ENCODE peak calls at places on chromosomes 4 and X, in six cellular contexts. D is GM12878, C is K562, I is HCT116, F is H1, Q is HepG2. V is an unnamed sample.

GRCh38 chr4:83316459-83317170 is 18.0 kb downstream of the HPSE start:
- DNase-seq in D (no peak), C (no peak), I (no peak), F (no peak), Q (no peak), V (no peak)

GRCh38 chr4:183557611-183558010 is 52.8 kb downstream of the ING2 start:
- DNase-seq in D (no peak), C (no peak), I (no peak), F (no peak), Q (no peak), V (no peak)

GRCh38 chr4:7679431-7679830 is 244.7 kb upstream of the PSAPL1 start:
- DNase-seq in D (no peak), C (no peak), I (no peak), F (no peak), Q (no peak), V (no peak)

GRCh38 chrX:109863811-109864210 is 130.8 kb upstream of the ACSL4 start:
- DNase-seq in D (no peak), C (no peak), I (no peak), F (no peak), Q (no peak), V (no peak)

GRCh38 chrX:24357101-24357500 is 3.3 kb upstream of the SUPT20HL1 start:
- DNase-seq in D (no peak), C (no peak), I (no peak), F (no peak), Q (no peak), V (no peak)

GRCh38 chrX:21225643-21226042 is 148.6 kb upstream of the CNKSR2 start:
- DNase-seq in D (no peak), C (no peak), I (no peak), F (no peak), Q (no peak), V (no peak)

GRCh38 chrX:110432831-110433230 is 74.2 kb downstream of the RTL9 start:
- DNase-seq in D (no peak), C (no peak), I (no peak), F (no peak), Q (no peak), V (no peak)

GRCh38 chrX:30781711-30782444 is 107.2 kb downstream of the TAB3 start:
- DNase-seq in D (no peak), C (no peak), I (no peak), F (no peak), Q (no peak), V (no peak)

GRCh38 chrX:10190367-10190766 is 33.6 kb downstream of the CLCN4 start:
- DNase-seq in D (no peak), C (peak), I (peak), F (no peak), Q (peak), V (no peak)

GRCh38 chrX:34778961-34779360 is 121.9 kb upstream of the TMEM47 start:
- DNase-seq in D (no peak), C (no peak), I (no peak), F (no peak), Q (no peak), V (no peak)

GRCh38 chr4:138348055-138348454 is 105.9 kb upstream of the SLC7A11 start:
- DNase-seq in D (peak), C (no peak), I (peak), F (no peak), Q (peak), V (no peak)

GRCh38 chr4:115986573-115986972 is 873.2 kb upstream of the NDST4 start:
- DNase-seq in D (no peak), C (no peak), I (no peak), F (no peak), Q (no peak), V (no peak)

GRCh38 chr4:99394913-99395312 is 40.2 kb downstream of the ADH7 start:
- DNase-seq in D (no peak), C (no peak), I (no peak), F (no peak), Q (no peak), V (no peak)

GRCh38 chr4:113293673-113294072 is 244.2 kb downstream of the ANK2 start:
- DNase-seq in D (no peak), C (no peak), I (no peak), F (no peak), Q (no peak), V (no peak)

GRCh38 chrX:138754861-138755260 is 43.3 kb upstream of the FGF13 start:
- DNase-seq in D (no peak), C (no peak), I (no peak), F (no peak), Q (no peak), V (no peak)

GRCh38 chrX:148960060-148960459 is 459.6 kb downstream of the AFF2 start:
- DNase-seq in D (no peak), C (no peak), I (no peak), F (no peak), Q (no peak), V (no peak)

GRCh38 chr4:100257567-100257966 is 67.3 kb upstream of the DDIT4L start:
- DNase-seq in D (no peak), C (no peak), I (peak), F (no peak), Q (no peak), V (no peak)

GRCh38 chr4:89757154-89757723 is 79.7 kb downstream of the SNCA start:
- DNase-seq in D (no peak), C (no peak), I (no peak), F (no peak), Q (no peak), V (no peak)

GRCh38 chr4:1449475-1449832 is 43.2 kb upstream of the NKX1-1 start:
- DNase-seq in D (no peak), C (no peak), I (no peak), F (peak), Q (no peak), V (peak)

GRCh38 chr4:13888112-13888511 is 260.6 kb upstream of the BOD1L1 start:
- DNase-seq in D (no peak), C (no peak), I (no peak), F (no peak), Q (no peak), V (no peak)

GRCh38 chr4:138758876-138759275 is 256.7 kb upstream of the NOCT start:
- DNase-seq in D (no peak), C (no peak), I (no peak), F (no peak), Q (no peak), V (no peak)

GRCh38 chr4:25449270-25449669 is 72.2 kb downstream of the ANAPC4 start:
- DNase-seq in D (no peak), C (no peak), I (no peak), F (no peak), Q (no peak), V (no peak)

GRCh38 chr4:88204882-88205281 is 46.4 kb upstream of the ABCG2 start:
- DNase-seq in D (no peak), C (no peak), I (no peak), F (peak), Q (no peak), V (no peak)

GRCh38 chr4:184039963-184040383 is 134.9 kb downstream of the STOX2 start:
- DNase-seq in D (no peak), C (no peak), I (no peak), F (peak), Q (no peak), V (peak)

GRCh38 chr4:86283341-86283740 is 76.5 kb downstream of the MAPK10 start:
- DNase-seq in D (no peak), C (no peak), I (no peak), F (no peak), Q (no peak), V (no peak)

GRCh38 chrX:37380920-37381319 is 31.8 kb downstream of the PRRG1 start:
- DNase-seq in D (no peak), C (peak), I (peak), F (no peak), Q (peak), V (no peak)

GRCh38 chr4:113080624-113081023 is 31.2 kb downstream of the ANK2 start:
- DNase-seq in D (no peak), C (no peak), I (no peak), F (no peak), Q (no peak), V (no peak)

GRCh38 chrX:68823413-68824151 is 5.2 kb upstream of the EFNB1 start:
- DNase-seq in D (no peak), C (no peak), I (no peak), F (no peak), Q (no peak), V (no peak)

GRCh38 chrX:11215191-11215921 is 77.9 kb upstream of the AMELX start:
- DNase-seq in D (no peak), C (no peak), I (no peak), F (peak), Q (no peak), V (peak)

DNA sequence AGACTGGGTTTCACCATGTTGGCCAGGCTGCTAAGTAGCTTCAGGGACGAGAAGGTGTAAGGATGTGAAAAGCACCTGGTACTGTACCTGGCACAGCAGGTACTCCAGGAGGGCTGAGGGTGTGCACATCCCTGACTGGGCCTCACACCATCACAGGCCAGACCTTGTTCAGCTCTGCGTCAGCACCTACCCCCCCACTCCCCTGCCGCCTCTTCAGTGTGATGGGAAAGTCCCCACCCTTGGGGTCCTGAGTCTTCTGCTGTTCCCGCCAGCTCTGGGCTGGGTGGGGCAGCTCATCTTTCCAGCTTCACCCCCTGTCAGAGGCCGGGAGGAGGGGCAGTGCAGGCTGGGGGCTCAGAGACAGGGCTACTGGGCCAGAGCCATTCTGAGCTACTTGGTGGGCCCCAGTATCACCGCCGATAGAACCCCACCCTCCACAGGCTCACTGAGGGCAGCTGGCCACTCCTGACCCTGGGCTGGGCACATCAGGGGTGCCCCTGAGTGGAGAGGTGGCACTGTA is 6.7 kb upstream of the SH3BP2 start:
- DNase-seq in D (peak), C (no peak), I (no peak), F (no peak), Q (no peak), V (no peak)
- TF ChIP-seq ATF3 in D (no peak), C (no peak), I (no peak), F (no peak), Q (no peak), V (no peak)

DNA sequence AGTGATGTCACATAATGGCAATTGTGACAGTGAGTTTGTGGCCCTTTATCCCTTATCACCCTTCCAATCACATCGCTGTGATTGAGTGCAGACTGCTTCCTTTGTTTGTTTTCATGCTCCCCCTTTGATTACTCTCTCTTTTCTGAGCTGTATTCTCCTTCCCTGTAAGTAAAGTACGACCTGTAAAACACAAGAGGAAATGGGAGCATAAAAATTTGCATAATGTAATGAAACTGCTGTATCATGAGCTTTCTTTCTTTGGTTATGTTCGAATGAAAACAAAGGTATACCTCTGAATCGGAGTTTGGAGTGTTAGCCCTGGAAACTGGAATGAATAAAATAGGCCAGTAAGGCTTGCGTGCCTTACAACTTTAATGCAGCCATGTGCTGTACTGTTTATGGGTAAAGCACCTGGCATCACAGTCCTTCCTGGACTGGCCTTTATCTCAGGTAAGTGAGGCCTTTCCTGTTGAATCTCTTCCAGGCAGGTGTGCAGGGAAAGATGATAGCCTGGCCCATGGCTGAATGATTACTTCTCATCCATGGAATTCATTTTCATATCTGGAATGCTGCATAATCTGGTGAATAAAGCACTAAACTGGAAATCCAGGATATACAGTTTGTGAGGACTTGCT is 26.6 kb upstream of the HS3ST1 start:
- DNase-seq in D (no peak), C (no peak), I (no peak), F (no peak), Q (no peak), V (no peak)
- TF ChIP-seq ATF3 in D (no peak), C (no peak), I (no peak), F (no peak), Q (no peak), V (no peak)

DNA sequence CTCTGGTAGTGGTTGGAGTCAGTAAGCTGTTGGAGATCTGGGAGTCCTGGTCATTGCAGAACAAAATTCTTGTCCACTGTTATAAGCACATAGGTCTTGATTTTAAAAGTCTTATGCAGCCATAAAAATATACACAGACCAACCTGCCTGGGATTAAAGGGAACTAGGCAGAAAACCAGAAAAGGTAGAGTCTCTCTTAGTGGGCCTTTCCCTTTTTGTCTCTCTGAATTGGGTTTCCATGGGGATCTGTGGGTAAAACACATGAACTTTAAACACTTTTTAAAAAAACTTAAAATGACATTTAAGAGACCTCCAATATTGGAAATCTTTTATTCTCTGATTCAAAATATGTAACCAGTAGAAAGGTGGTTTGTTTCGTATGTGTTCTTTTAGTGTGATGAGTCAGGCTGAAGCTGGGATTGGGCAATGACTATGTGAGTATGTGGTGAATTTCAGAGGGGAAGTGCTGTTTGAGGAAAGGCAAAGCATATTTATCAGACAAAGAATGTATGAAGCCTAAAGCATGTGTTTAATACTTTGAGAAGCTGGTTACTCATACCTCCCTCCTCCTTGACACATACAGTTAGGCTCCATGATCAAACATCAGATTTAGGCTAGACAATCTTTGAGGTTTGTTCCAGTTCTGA is 29.6 kb downstream of the SLC16A2 start:
- DNase-seq in D (no peak), C (no peak), I (peak), F (no peak), Q (no peak), V (no peak)
- TF ChIP-seq ATF3 in D (no peak), C (no peak), I (no peak), F (no peak), Q (no peak), V (no peak)

GRCh38 chrX:40402771-40403533 is 177.8 kb upstream of the ATP6AP2 start:
- DNase-seq in D (no peak), C (peak), I (no peak), F (no peak), Q (no peak), V (no peak)
- TF ChIP-seq ATF3 in D (no peak), C (no peak), I (no peak), F (no peak), Q (no peak), V (no peak)

GRCh38 chr4:143311924-143312323 is 24.8 kb upstream of the GAB1 start:
- DNase-seq in D (no peak), C (no peak), I (no peak), F (no peak), Q (no peak), V (no peak)
- TF ChIP-seq ATF3 in D (no peak), C (no peak), I (no peak), F (no peak), Q (no peak), V (no peak)

DNA sequence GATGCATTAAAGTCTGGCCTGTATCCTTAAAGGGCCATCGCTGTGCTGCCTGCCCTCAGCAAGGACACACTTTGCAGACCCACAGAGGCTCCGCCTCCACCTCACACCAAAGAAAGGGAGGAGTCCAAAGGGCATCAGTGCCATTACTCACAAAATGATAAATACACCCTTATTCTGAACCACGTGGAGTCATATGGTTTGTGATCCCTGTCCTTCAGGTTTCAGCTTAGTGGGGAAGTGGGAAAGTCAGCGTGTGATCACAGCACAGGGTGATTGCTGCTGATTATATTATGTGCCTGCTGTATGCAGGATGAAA is 35.9 kb upstream of the MSANTD1 start:
- DNase-seq in D (no peak), C (no peak), I (no peak), F (no peak), Q (peak), V (no peak)
- TF ChIP-seq ATF3 in D (no peak), C (no peak), I (no peak), F (no peak), Q (no peak), V (no peak)

GRCh38 chrX:78514852-78515251 is 144.3 kb downstream of the RTL3 start:
- DNase-seq in D (no peak), C (no peak), I (no peak), F (peak), Q (no peak), V (peak)
- TF ChIP-seq ATF3 in D (no peak), C (no peak), I (no peak), F (no peak), Q (no peak), V (no peak)

GRCh38 chr4:75499900-75500299 is 14.3 kb downstream of the RCHY1 start:
- DNase-seq in D (no peak), C (no peak), I (no peak), F (no peak), Q (no peak), V (no peak)

GRCh38 chr4:75494563-75494962 is 19.6 kb downstream of the RCHY1 start:
- DNase-seq in D (no peak), C (no peak), I (no peak), F (no peak), Q (no peak), V (no peak)

GRCh38 chr4:75495489-75495888 is 18.7 kb downstream of the RCHY1 start:
- DNase-seq in D (no peak), C (no peak), I (no peak), F (no peak), Q (no peak), V (no peak)

GRCh38 chr4:75498041-75498440 is 16.2 kb downstream of the RCHY1 start:
- DNase-seq in D (no peak), C (no peak), I (no peak), F (no peak), Q (no peak), V (no peak)

DNA sequence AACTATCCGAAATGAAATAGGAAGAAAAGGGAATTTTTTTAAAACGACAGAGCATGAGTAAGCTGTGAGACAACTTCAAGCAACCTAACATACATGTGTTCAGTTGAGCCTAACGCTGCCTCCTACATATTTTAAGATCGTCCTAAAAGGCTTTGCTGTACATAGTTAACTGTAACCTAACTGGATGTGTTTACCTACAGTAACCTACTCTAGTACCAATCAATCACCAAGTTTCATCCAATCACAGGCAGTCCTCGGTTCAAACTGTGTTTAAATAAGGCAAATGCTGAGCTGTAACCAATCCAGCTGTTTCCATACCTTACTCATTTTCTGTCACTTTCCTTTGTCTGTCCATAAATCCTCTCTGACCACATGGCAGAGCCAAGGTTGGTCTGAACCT is 17.1 kb downstream of the RCHY1 start:
- DNase-seq in D (no peak), C (no peak), I (no peak), F (no peak), Q (no peak), V (no peak)
- TF ChIP-seq ATF3 in D (no peak), C (no peak), I (no peak), F (no peak), Q (no peak), V (no peak)

GRCh38 chr4:5996641-5997040 is 21.6 kb downstream of the C4orf50 start:
- DNase-seq in D (no peak), C (no peak), I (no peak), F (no peak), Q (no peak), V (no peak)

GRCh38 chr4:5999830-6000365 is 18.3 kb downstream of the C4orf50 start:
- DNase-seq in D (no peak), C (no peak), I (no peak), F (no peak), Q (no peak), V (no peak)

GRCh38 chr4:5995901-5996623 is 22.2 kb downstream of the C4orf50 start:
- DNase-seq in D (no peak), C (no peak), I (no peak), F (no peak), Q (no peak), V (no peak)

GRCh38 chr4:6001965-6002833 is 16.0 kb downstream of the C4orf50 start:
- DNase-seq in D (no peak), C (no peak), I (no peak), F (no peak), Q (no peak), V (no peak)

DNA sequence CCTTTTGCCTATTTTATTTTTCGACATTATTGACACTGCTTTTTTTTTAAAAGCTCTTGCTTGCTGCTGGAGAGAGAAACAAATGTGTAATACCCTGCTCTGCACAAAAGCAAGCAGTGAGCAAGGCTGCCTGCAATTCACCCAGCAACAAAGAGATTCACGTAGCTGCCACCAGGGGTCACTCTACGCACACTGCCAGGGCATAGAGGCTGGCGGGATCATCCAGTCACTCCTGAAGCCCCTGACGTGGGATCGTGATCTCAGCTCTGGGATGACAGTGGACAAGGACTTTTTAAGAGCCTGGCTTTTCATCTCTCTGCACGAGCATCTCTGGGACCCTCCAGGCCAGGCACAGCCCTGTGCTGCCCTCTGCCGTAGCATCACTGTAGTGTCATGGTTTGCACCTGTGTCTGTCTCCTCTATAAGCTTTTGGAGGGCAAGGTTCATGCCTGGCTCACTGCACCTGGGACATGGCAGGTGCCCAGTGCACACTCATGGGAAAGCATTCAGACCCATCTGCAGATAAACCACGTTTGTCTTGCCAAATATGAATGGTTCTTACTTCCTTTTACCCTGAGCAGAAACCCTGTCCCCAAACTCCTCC is 19.8 kb downstream of the C4orf50 start:
- DNase-seq in D (no peak), C (peak), I (peak), F (peak), Q (peak), V (peak)
- TF ChIP-seq ATF3 in D (no peak), C (no peak), I (no peak), F (no peak), Q (no peak), V (no peak)